ENCODE peak calls at places on chromosomes 6 and 20, in six cellular contexts. L, N, M, W, A and I are unnamed samples.
A peak's percentile ranks its signal among the peaks of the same experiment; 100 is the strongest.

GRCh38 chr6:137849709-137850093 is 17.4 kb upstream of the TNFAIP3 start:
- DNase-seq in A (no peak), M (no peak), N (no peak), L (no peak), W (no peak), I (no peak)

GRCh38 chr20:6311097-6311496 is 188.3 kb upstream of the FERMT1 start:
- DNase-seq in L (no peak), W (no peak), A (no peak), N (no peak), M (no peak), I (no peak)

GRCh38 chr6:157537518-157537917 is 156.5 kb downstream of the ZDHHC14 start:
- DNase-seq in A (no peak), L (no peak), N (no peak), W (no peak), M (no peak), I (no peak)

GRCh38 chr6:3061501-3061941 is 6.8 kb upstream of the RIPK1 start:
- DNase-seq in A (no peak), L (no peak), N (no peak), W (no peak), M (no peak), I (no peak)

GRCh38 chr6:49457771-49458170 is 5.3 kb downstream of the MMUT start:
- DNase-seq in W (no peak), M (no peak), A (no peak), N (no peak), L (no peak), I (no peak)

GRCh38 chr20:16761305-16761829 is 13.2 kb downstream of the OTOR start:
- DNase-seq in N (peak; percentile 46), L (peak; percentile 80), W (peak; percentile 45), M (no peak), A (no peak), I (peak; percentile 72)

GRCh38 chr6:84193140-84193708 is 34.2 kb downstream of the CEP162 start:
- DNase-seq in N (peak; percentile 58), A (no peak), W (no peak), M (no peak), L (no peak), I (no peak)

GRCh38 chr20:17505664-17506517 is 25.3 kb downstream of the BFSP1 start:
- DNase-seq in A (no peak), L (no peak), N (no peak), M (no peak), W (no peak), I (no peak)

GRCh38 chr6:113169484-113169883 is 687.7 kb upstream of the MARCKS start:
- DNase-seq in N (no peak), L (no peak), W (no peak), M (no peak), A (no peak), I (no peak)

GRCh38 chr6:17167327-17167979 is 65.6 kb downstream of the STMND1 start:
- DNase-seq in M (no peak), W (peak; percentile 53), L (peak; percentile 80), N (no peak), A (no peak), I (no peak)

GRCh38 chr6:102039450-102039849 is 645.9 kb downstream of the GRIK2 start:
- DNase-seq in W (no peak), N (no peak), A (no peak), M (no peak), L (no peak), I (no peak)

GRCh38 chr6:85401186-85402062 is 48.5 kb upstream of the NT5E start:
- DNase-seq in M (no peak), L (no peak), W (no peak), A (no peak), N (no peak), I (no peak)

GRCh38 chr6:139977887-139978332 is 603.5 kb upstream of the CITED2 start:
- DNase-seq in A (no peak), W (no peak), M (no peak), L (no peak), N (peak; percentile 76), I (no peak)

GRCh38 chr20:10242166-10242565 is 23.5 kb downstream of the SNAP25 start:
- DNase-seq in M (no peak), N (no peak), L (no peak), A (no peak), W (no peak), I (no peak)

GRCh38 chr20:10231290-10231689 is 12.7 kb downstream of the SNAP25 start:
- DNase-seq in L (no peak), N (no peak), W (no peak), M (no peak), A (no peak), I (no peak)

GRCh38 chr20:10240655-10241054 is 22.0 kb downstream of the SNAP25 start:
- DNase-seq in M (no peak), N (no peak), L (no peak), A (no peak), W (no peak), I (no peak)

GRCh38 chr20:10239954-10240353 is 21.3 kb downstream of the SNAP25 start:
- DNase-seq in A (no peak), W (peak; percentile 38), L (peak; percentile 52), M (no peak), N (no peak), I (no peak)

GRCh38 chr20:10236540-10237533 is 18.2 kb downstream of the SNAP25 start:
- DNase-seq in W (no peak), N (no peak), L (no peak), A (no peak), M (no peak), I (no peak)
- TF ChIP-seq CTCF in W (no peak), N (no peak), L (no peak), A (no peak), M (no peak), I (no peak)

GRCh38 chr6:111759413-111759835 is 113.8 kb downstream of the FYN start:
- DNase-seq in L (no peak), N (no peak), A (no peak), M (no peak), W (no peak), I (no peak)

GRCh38 chr6:111761783-111762312 is 111.4 kb downstream of the FYN start:
- DNase-seq in A (no peak), W (no peak), N (no peak), M (no peak), L (no peak), I (no peak)

GRCh38 chr6:111757342-111757741 is 115.9 kb downstream of the FYN start:
- DNase-seq in L (no peak), W (no peak), N (no peak), M (no peak), A (no peak), I (no peak)

GRCh38 chr6:111759836-111760785 is 113.1 kb downstream of the FYN start:
- DNase-seq in A (no peak), L (no peak), M (no peak), N (peak; percentile 63), W (no peak), I (no peak)

DNA sequence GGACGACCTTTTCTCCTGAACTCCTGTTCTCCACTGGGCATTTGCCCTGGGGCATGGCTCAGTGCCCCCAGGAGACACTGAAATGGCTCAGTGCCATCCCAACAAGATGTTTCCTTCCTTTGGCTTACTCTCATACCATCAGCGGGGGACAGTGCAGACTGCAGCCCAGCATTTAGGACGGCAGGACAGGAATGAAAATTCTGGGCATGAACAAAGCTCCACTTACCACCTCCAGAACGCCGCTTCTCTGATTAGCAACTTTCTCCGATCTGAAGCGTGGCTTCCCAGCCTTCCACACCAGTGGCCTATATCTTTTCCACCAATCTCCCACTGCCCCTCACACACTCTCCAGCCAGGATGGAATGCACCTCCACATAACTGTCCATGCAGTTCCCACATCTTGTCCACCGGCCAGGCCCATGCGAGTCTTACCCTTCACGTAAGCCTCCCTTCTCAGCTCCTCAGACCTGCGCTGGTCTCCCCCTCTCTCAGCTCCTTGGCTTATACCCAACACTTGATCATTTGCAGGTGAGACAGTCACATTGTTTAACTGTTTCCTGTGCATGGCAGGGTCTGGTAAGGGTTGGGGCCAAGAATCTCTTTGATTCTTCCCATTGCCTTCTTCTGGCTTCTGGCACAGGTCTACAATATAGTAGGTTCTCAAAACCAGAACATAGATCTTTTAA is 114.5 kb downstream of the FYN start:
- DNase-seq in L (no peak), W (no peak), A (no peak), N (no peak), M (no peak), I (no peak)
- H3K4me3 ChIP-seq in L (no peak overlapping the region), W (peak overlapping the region; percentile 4), A (no peak overlapping the region), N (no peak overlapping the region), M (no peak overlapping the region), I (no peak overlapping the region)

DNA sequence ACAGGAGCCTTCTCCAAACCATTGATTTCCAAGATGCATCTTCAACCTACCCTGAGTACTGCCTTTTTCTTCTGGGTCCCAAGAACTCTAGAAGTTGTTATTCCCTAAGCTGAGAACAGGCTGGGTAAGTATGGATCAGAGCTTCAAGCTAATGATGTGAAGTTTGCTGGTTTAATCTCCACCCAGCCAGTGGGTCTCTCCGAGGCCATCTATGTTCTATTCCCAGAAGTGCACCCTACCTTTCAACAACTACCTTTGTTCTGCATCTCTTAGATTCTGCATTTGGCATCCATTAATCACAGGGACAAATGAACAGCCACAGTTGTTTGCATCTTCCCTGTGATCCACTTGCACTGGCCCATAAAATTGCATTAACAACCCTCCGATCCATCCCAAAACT is 246.2 kb downstream of the HIVEP2 start:
- DNase-seq in M (no peak), A (no peak), W (no peak), N (no peak), L (no peak), I (no peak)
- TF ChIP-seq CTCF in M (no peak), A (no peak), W (no peak), N (peak; percentile 14), L (no peak), I (no peak)

GRCh38 chr6:7566031-7566556 is 23.9 kb upstream of the SNRNP48 start:
- DNase-seq in N (peak; percentile 44), L (no peak), A (no peak), M (no peak), W (no peak), I (no peak)
- H3K4me3 ChIP-seq in N (peak overlapping the region; percentile 6), L (no peak overlapping the region), A (no peak overlapping the region), M (no peak overlapping the region), W (no peak overlapping the region), I (no peak overlapping the region)

GRCh38 chr20:1800777-1801176 is 94.4 kb upstream of the SIRPA start:
- DNase-seq in W (no peak), A (no peak), M (no peak), L (peak; percentile 18), N (no peak), I (peak; percentile 52)
- TF ChIP-seq CTCF in W (no peak), A (no peak), M (peak; percentile 17), L (peak; percentile 54), N (peak; percentile 47), I (peak; percentile 56)

GRCh38 chr6:105900120-105900937 is 185.8 kb upstream of the PRDM1 start:
- DNase-seq in L (no peak), N (peak; percentile 82), W (no peak), M (no peak), A (no peak), I (no peak)
- H3K4me3 ChIP-seq in L (no peak overlapping the region), N (no peak overlapping the region), W (no peak overlapping the region), M (no peak overlapping the region), A (no peak overlapping the region), I (no peak overlapping the region)

GRCh38 chr20:52809003-52809402 is 163.2 kb upstream of the TSHZ2 start:
- DNase-seq in M (no peak), L (no peak), W (no peak), A (peak; percentile 41), N (no peak), I (no peak)

GRCh38 chr20:52814371-52814770 is 157.8 kb upstream of the TSHZ2 start:
- DNase-seq in W (no peak), N (no peak), M (no peak), L (no peak), A (no peak), I (peak; percentile 59)

GRCh38 chr20:52806918-52807317 is 165.2 kb upstream of the TSHZ2 start:
- DNase-seq in W (no peak), L (no peak), M (no peak), N (no peak), A (no peak), I (no peak)

GRCh38 chr20:52812231-52812847 is 159.8 kb upstream of the TSHZ2 start:
- DNase-seq in A (no peak), N (no peak), M (no peak), L (no peak), W (no peak), I (no peak)
- TF ChIP-seq CTCF in A (no peak), N (no peak), M (peak; percentile 14), L (no peak), W (no peak), I (no peak)